ENCODE peak calls at places on chromosomes 13 and 19, in five cellular contexts. A is left lung; Q is Panc1; X is A549; L is CD4-positive, alpha-beta T cell. E is an unnamed sample.

GRCh38 chr13:67367385-67367784 is 137.2 kb upstream of the PCDH9 start:
- DNase-seq in A (no peak), X (no peak), Q (no peak), L (no peak), E (no peak)

GRCh38 chr13:22740264-22740663 is 440.5 kb upstream of the SGCG start:
- DNase-seq in L (no peak), A (no peak), Q (no peak), X (peak; percentile 11), E (no peak)

GRCh38 chr19:30320916-30321315 is 51.3 kb upstream of the ZNF536 start:
- DNase-seq in L (no peak), X (no peak), A (no peak), Q (no peak), E (no peak)

GRCh38 chr19:5975388-5975728 is 2.6 kb downstream of the RANBP3 start:
- DNase-seq in Q (no peak), L (no peak), X (no peak), A (no peak), E (no peak)

GRCh38 chr13:27194209-27194608 is 22.6 kb upstream of the USP12 start:
- DNase-seq in Q (no peak), X (no peak), A (no peak), L (no peak), E (no peak)

GRCh38 chr19:49890349-49891311 is 6.1 kb downstream of the IL4I1 start:
- DNase-seq in L (peak; percentile 54), Q (no peak), X (no peak), A (peak; percentile 84), E (no peak)

GRCh38 chr13:99307648-99308339 is 595 bp upstream of the GPR183 start:
- DNase-seq in Q (peak; percentile 10), A (no peak), X (peak; percentile 10), L (peak; percentile 36), E (peak; percentile 84)

GRCh38 chr13:43388282-43389034 is 365.1 kb downstream of the DNAJC15 start:
- DNase-seq in L (no peak), X (no peak), Q (no peak), A (no peak), E (no peak)

GRCh38 chr13:50127017-50127725 is 111.9 kb downstream of the KCNRG start:
- DNase-seq in Q (no peak), X (no peak), L (peak; percentile 35), A (peak; percentile 88), E (peak; percentile 67)

GRCh38 chr13:64278493-64278892 is 2862.8 kb upstream of the PCDH20 start:
- DNase-seq in L (no peak), Q (peak; percentile 22), X (no peak), A (no peak), E (no peak)

GRCh38 chr13:106867249-106867648 is 299.3 kb upstream of the ARGLU1 start:
- DNase-seq in X (no peak), Q (no peak), A (no peak), L (no peak), E (no peak)

DNA sequence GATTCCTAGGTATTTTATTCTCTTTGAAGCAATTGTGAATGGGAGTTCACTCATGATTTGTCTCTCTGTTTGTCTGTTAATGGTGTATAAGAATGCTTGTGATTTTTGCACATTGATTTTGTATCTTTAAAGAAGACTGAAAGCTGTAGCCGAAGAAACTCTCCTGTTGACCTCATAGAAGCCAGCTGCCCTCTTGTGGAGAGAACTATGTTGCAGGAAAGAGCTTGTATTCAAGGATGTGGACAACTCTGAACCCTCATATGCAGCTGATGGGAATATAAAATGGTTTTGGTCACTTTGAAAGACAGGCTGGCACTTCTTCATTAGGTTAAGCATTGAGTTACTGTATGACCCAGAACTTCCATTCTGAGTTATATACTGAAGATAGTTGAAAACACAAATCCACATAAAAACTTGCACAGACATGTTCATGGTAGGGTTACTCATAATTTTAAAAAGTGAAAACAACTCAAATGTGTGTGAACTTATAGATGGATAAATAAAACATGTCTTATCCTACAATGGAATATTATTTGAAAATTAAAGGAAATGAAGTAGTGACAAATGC is 65.8 kb upstream of the SLITRK6 start:
- DNase-seq in Q (no peak), A (no peak), L (no peak), X (peak; percentile 50), E (no peak)
- TF ChIP-seq CTCF in Q (peak; percentile 50), A (no peak), L (no peak), X (no peak), E (no peak)

GRCh38 chr13:21034602-21035190 is 26.7 kb downstream of the LATS2 start:
- DNase-seq in L (no peak), A (no peak), Q (no peak), X (no peak), E (no peak)
- TF ChIP-seq CTCF in L (no peak), A (no peak), Q (peak; percentile 51), X (no peak), E (no peak)

GRCh38 chr13:44876782-44877324 is 112.4 kb downstream of the NUFIP1 start:
- DNase-seq in Q (no peak), L (no peak), X (peak; percentile 26), A (no peak), E (no peak)
- TF ChIP-seq CTCF in Q (no peak), L (no peak), X (no peak), A (peak; percentile 21), E (peak; percentile 34)

DNA sequence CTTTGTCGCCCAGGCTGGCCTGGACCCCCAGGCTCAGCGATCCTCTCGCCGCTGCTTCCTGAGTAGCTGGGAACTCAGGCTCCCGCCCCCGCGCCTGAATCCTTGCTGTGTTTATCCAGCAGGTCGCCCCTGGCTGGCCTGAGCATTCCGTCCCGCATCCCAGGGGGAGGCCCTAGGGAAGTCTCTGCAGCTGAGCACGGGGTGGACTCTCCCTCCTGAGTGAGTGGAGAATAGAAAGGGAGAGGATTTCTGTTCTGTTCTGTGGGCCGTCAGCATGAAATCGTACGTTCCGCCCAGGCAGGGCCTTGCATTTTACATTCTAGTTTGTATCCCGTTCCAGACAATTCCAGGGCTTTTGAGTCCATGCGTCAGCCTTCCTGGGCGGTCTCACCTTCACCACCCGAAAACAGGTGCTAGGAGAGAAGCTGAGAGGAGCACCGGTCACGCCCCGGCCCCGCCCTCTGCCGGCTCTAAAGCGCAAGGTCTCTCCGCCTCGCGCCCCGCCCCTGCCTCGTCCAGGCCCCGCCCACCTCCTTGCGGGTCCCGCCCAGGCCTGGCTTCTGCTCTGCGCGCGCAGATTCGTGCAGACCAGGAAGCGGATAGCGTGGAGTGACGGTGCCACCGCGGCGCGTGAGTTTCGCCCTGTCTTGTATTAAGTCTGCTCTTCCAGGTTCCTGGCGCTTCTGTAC is at the start of gene ZNF761:
- DNase-seq in A (peak; percentile 99), Q (peak; percentile 59), X (peak; percentile 94), L (peak; percentile 97), E (peak; percentile 94)
- TF ChIP-seq CTCF in A (peak; percentile 55), Q (peak; percentile 17), X (no peak), L (no peak), E (peak; percentile 59)

DNA sequence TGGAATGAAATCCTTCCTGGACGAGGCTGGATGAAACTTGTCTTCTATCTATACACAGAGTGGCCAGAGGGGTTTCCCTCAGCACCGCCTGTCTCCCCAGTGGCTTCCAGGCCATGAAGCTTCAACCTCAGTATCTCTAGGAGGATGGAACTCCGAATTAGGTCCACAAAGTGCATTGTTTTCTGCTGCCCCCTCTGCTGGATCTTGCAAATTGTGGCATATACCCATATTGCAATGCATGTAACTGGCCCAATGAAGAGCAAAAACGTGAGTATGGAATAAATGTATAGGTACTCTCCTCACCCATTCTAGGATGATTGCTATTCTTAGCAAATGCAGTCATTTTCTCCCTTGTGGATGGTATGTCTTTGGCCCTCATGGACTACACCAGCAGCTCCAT is 14.7 kb upstream of the LILRB4 start:
- DNase-seq in Q (no peak), L (no peak), X (no peak), A (no peak), E (no peak)
- TF ChIP-seq CTCF in Q (peak; percentile 18), L (no peak), X (no peak), A (no peak), E (no peak)

E was measured in CD14-positive monocyte.